ENCODE peak calls at places on chromosome 19, in five cellular contexts. P is Peyer's patch, J is cardiac muscle cell, H is AG09319, N is body of pancreas. M is an unnamed sample.

GRCh38 chr19:4553092-4553695 is 6.3 kb downstream of the SEMA6B start:
- DNase-seq in J (no peak), N (no peak), P (no peak), H (no peak), M (no peak)

GRCh38 chr19:35731779-35732405 is 10.4 kb downstream of the IGFLR1 start:
- DNase-seq in H (no peak), J (no peak), P (no peak), N (no peak), M (no peak)

GRCh38 chr19:48274173-48274572 is 4.3 kb downstream of the ZNF114 start:
- DNase-seq in J (no peak), P (no peak), H (no peak), N (no peak), M (no peak)

GRCh38 chr19:45764487-45764886 is 4.6 kb downstream of the SIX5 start:
- DNase-seq in J (no peak), H (no peak), P (no peak), N (no peak), M (no peak)

GRCh38 chr19:52648336-52648990 is 10.3 kb upstream of the ZNF83 start:
- DNase-seq in N (no peak), H (no peak), J (no peak), P (no peak), M (no peak)

GRCh38 chr19:17078038-17078919 is 2.7 kb downstream of the MYO9B start:
- DNase-seq in P (no peak), N (no peak), J (no peak), H (no peak), M (no peak)

GRCh38 chr19:56141416-56141992 is 417 bp downstream of the ZNF444 start:
- DNase-seq in J (peak; percentile 21), N (peak; percentile 49), P (peak; percentile 41), H (no peak), M (no peak)

GRCh38 chr19:16288544-16288943 is 36.1 kb upstream of the KLF2 start:
- DNase-seq in H (no peak), N (no peak), J (no peak), P (no peak), M (no peak)

GRCh38 chr19:18785179-18786124 is 5.7 kb downstream of the COMP start:
- DNase-seq in H (no peak), N (peak; percentile 81), P (peak; percentile 55), J (peak; percentile 86), M (peak; percentile 36)

GRCh38 chr19:35715981-35716734 is 1.6 kb upstream of the KMT2B start:
- DNase-seq in P (peak; percentile 43), H (no peak), J (peak; percentile 72), N (peak; percentile 67), M (no peak)

GRCh38 chr19:15252398-15253018 is 20.3 kb upstream of the EPHX3 start:
- DNase-seq in H (peak; percentile 22), J (no peak), N (no peak), P (no peak), M (no peak)

GRCh38 chr19:27793128-27793643 is 1419.8 kb downstream of the UQCRFS1 start:
- DNase-seq in J (peak; percentile 73), P (peak; percentile 84), N (peak; percentile 88), H (peak; percentile 44), M (no peak)

GRCh38 chr19:55679343-55680257 is 4.6 kb downstream of the EPN1 start:
- DNase-seq in N (no peak), H (no peak), P (no peak), J (no peak), M (no peak)

GRCh38 chr19:10742494-10742893 is 24.6 kb downstream of the DNM2 start:
- DNase-seq in N (no peak), P (no peak), J (no peak), H (no peak), M (no peak)

GRCh38 chr19:17766543-17767131 is 15.4 kb downstream of the FCHO1 start:
- DNase-seq in J (peak; percentile 88), N (peak; percentile 91), P (peak; percentile 75), H (peak; percentile 42), M (peak; percentile 50)

GRCh38 chr19:48784527-48784926 is 26.3 kb downstream of the BCAT2 start:
- DNase-seq in N (peak; percentile 68), H (no peak), P (no peak), J (peak; percentile 25), M (no peak)

GRCh38 chr19:36719687-36720556 is 32.5 kb downstream of the ZNF567 start:
- DNase-seq in P (no peak), N (no peak), J (no peak), H (no peak), M (no peak)

DNA sequence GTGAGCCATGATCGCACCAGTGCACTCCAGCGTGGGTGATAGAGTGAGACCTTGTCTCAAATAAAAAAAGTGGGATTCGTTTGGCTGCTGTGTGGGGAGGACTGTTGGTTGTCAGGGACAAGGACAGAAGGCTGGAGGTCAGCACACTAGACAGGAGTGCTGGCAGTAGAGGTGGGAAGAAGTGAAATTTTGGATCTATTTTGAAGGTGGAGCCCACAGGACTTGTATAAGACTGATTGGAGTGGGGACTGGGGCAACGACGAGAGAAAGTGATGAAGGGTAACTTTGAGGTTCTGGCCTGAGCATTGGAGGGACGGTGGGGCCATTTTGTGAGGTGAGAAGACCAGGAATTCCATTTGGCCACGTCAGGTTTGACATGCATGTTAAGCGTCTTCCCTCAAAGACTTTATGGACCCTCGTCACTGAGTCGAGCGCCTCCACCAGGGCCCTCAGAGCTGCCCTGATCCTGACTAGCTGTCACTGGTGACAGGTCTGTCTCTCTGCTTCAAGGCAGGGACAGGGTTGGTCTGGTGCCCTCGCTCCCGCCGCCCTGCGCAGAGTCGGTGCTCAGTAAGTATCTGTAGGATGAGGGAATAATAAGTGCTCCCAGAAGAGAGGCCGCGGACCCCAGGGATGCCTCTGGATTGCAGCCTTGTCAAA is 673 bp downstream of the CTU1 start:
- DNase-seq in P (no peak), J (no peak), N (no peak), H (no peak), M (no peak)
- TF ChIP-seq CTCF in P (no peak), J (no peak), N (no peak), H (no peak), M (no peak)

DNA sequence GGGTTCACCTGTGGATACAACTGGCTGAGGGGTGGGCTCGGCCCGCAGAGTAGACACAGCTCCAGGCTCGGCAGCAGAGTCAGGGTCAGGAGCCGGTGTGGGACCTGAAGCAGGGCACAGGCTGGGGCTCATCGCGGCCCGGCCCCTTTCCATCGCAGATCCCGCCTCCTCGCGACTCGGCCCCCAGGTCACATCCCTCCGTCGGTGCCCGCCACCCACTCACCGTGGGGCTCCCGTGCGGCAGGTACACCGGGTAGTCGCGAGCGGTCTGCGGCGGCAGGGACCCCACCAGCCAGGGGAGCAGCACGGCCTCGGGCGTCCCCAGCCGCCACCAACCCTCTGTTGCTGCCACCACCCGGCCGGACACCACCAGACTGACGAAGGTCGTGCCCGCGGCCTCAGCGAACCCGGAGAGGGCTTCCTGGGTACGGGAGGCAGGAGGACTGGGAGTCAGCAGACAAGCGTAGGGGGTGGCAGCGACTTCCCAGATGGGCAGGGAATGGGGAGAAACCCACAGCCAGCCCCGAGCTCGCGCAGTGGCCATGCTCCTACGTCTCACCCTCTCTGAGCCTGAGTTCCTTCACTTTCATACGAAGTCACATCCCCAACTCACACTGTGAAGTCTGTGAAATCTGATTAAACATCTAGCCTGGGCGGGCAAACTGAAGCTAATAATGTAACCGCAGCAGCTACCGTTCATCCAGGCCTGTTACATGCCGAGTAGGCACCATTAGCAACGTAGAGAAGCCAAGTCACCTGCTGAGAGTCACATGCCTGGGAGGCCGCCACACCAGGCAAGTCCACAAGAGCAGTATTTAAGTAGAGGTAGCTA is 3.7 kb downstream of the FUZ start:
- DNase-seq in J (peak; percentile 52), N (peak; percentile 75), H (no peak), P (peak; percentile 51), M (peak; percentile 65)
- TF ChIP-seq CTCF in J (no peak), N (no peak), H (no peak), P (no peak), M (no peak)

DNA sequence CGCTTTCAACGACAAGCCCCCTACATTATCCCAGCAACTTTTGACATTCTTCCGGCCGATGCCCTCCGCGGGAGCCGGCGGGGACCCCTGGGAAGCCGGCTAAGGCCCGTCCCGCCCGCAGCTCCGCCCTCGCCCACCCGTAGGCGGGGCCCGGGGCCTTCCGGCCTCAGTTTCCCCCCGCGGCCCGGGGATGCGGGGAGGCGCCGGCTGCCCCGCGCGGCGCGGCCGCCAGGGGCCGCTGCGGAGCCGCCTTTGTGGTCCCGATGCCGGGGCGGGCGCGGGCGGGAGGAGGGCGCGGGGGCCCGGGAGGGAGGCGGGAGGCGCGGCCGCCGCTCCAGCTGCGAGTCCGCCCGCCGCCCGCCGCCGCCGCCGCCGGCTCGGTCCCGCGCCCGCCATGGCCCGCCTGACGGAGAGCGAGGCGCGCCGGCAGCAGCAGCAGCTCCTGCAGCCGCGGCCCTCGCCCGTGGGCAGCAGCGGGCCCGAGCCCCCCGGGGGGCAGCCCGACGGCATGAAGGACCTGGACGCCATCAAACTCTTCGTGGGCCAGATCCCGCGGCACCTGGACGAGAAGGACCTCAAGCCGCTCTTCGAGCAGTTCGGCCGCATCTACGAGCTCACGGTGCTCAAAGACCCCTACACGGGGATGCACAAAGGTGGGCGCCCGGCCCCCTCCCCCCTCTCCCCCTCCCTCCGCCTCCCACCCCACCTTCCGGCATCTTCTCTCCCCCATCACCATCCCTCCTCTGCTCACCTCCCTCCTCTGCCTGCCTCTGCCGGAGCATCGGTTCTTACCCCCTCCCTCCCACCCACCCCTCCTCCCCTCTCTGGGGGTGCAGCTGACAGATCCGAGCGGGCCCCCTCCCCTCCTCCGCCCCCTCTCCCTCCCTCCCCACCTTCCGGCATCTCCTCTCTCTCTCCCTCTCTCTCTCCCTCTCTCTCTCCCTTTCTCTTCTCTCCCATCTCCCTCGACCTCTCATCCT is at the start of gene CELF5:
- DNase-seq in P (peak; percentile 45), N (peak; percentile 45), J (peak; percentile 81), H (no peak), M (peak; percentile 53)
- TF ChIP-seq CTCF in P (peak; percentile 66), N (peak; percentile 70), J (no peak), H (peak; percentile 6), M (peak; percentile 69)

GRCh38 chr19:12365372-12366162 is at the start of gene ZNF442:
- DNase-seq in H (peak; percentile 80), N (peak; percentile 98), P (peak; percentile 91), J (peak; percentile 100), M (peak; percentile 75)
- TF ChIP-seq CTCF in H (peak; percentile 75), N (peak; percentile 54), P (peak; percentile 76), J (peak; percentile 81), M (no peak)

GRCh38 chr19:38478273-38478971 is 44.9 kb downstream of the RYR1 start:
- DNase-seq in H (no peak), N (no peak), J (peak; percentile 4), P (no peak), M (no peak)
- TF ChIP-seq CTCF in H (no peak), N (no peak), J (peak; percentile 7), P (no peak), M (no peak)

GRCh38 chr19:39499932-39500331 is 1.2 kb downstream of the DLL3 start:
- DNase-seq in H (no peak), N (no peak), J (no peak), P (no peak), M (no peak)

GRCh38 chr19:39499082-39499642 is 415 bp downstream of the DLL3 start:
- DNase-seq in N (no peak), P (no peak), H (no peak), J (peak; percentile 58), M (no peak)

GRCh38 chr19:39498262-39499081 is at the start of gene DLL3:
- DNase-seq in N (no peak), H (no peak), P (no peak), J (peak; percentile 22), M (no peak)

GRCh38 chr19:39496063-39496462 is 2.7 kb upstream of the DLL3 start:
- DNase-seq in N (no peak), J (no peak), H (no peak), P (no peak), M (no peak)

GRCh38 chr19:39497850-39498261 is 891 bp upstream of the DLL3 start:
- DNase-seq in P (peak; percentile 46), H (no peak), J (peak; percentile 77), N (no peak), M (no peak)
- TF ChIP-seq CTCF in P (peak; percentile 32), H (peak; percentile 45), J (peak; percentile 33), N (no peak), M (no peak)

GRCh38 chr19:20247016-20247683 is 80.1 kb downstream of the ZNF486 start:
- DNase-seq in H (no peak), N (peak; percentile 68), J (peak; percentile 59), P (no peak), M (no peak)
- TF ChIP-seq CTCF in H (peak; percentile 7), N (peak; percentile 44), J (peak; percentile 40), P (peak; percentile 15), M (no peak)